ENCODE peak calls at places on chromosomes 12 and 14, in ten cellular contexts. X, F, Y, H, Q, G, Z, T, P and N are unnamed samples.

GRCh38 chr14:58914271-58914855 is 274.1 kb upstream of the DAAM1 start:
- DNase-seq in T (no peak), Q (no peak), X (no peak), Z (no peak), H (no peak), Y (no peak), G (no peak), P (no peak), F (no peak), N (no peak)

GRCh38 chr12:93111791-93112208 is 182.7 kb upstream of the EEA1 start:
- DNase-seq in Y (no peak), H (no peak), F (no peak), P (no peak), Q (no peak), T (no peak), G (no peak), X (no peak), Z (no peak), N (no peak)

GRCh38 chr12:103833095-103833777 is 7.8 kb downstream of the NT5DC3 start:
- DNase-seq in Q (no peak), P (no peak), X (peak; percentile 26), H (no peak), Z (no peak), T (no peak), Y (no peak), G (no peak), F (no peak), N (no peak)

GRCh38 chr12:1553987-1554982 is 40.1 kb downstream of the FBXL14 start:
- DNase-seq in X (no peak), Y (no peak), F (no peak), H (no peak), P (no peak), T (no peak), Q (no peak), Z (no peak), G (no peak), N (no peak)

GRCh38 chr14:51147183-51147582 is 52.3 kb upstream of the TRIM9 start:
- DNase-seq in Q (no peak), G (no peak), X (no peak), Y (no peak), T (no peak), F (no peak), H (no peak), Z (no peak), P (no peak), N (no peak)

GRCh38 chr14:75254901-75255300 is 23.7 kb upstream of the FOS start:
- DNase-seq in G (no peak), Z (no peak), P (no peak), X (no peak), H (no peak), Q (no peak), F (no peak), Y (no peak), T (no peak), N (no peak)

GRCh38 chr12:63845726-63846125 is 1.2 kb downstream of the SRGAP1 start:
- DNase-seq in P (no peak), Y (no peak), G (no peak), T (no peak), X (no peak), Z (no peak), F (no peak), H (no peak), Q (no peak), N (no peak)

GRCh38 chr12:55188974-55189556 is 31.8 kb upstream of the OR10A7 start:
- DNase-seq in Z (peak; percentile 1), Y (no peak), T (no peak), F (no peak), P (no peak), G (peak; percentile 55), H (no peak), Q (no peak), X (peak; percentile 26), N (no peak)

GRCh38 chr14:82313889-82314288 is 780.2 kb upstream of the SEL1L start:
- DNase-seq in X (no peak), Q (no peak), Z (no peak), F (no peak), H (no peak), P (no peak), T (no peak), Y (no peak), G (no peak), N (no peak)

GRCh38 chr14:32197919-32198318 is 3.9 kb upstream of the RNU6-7 start:
- DNase-seq in T (no peak), F (no peak), G (no peak), X (no peak), P (no peak), Y (no peak), Q (no peak), Z (no peak), H (no peak), N (no peak)

GRCh38 chr12:24600559-24600958 is 348.3 kb downstream of the BCAT1 start:
- DNase-seq in T (no peak), F (no peak), Q (no peak), Z (no peak), H (no peak), G (no peak), X (no peak), Y (no peak), P (no peak), N (no peak)

GRCh38 chr12:3257411-3257810 is 180.2 kb downstream of the TSPAN9 start:
- DNase-seq in Y (no peak), X (no peak), P (no peak), T (no peak), Z (no peak), G (no peak), Q (no peak), F (no peak), H (no peak), N (no peak)

GRCh38 chr14:100293497-100294212 is 12.6 kb downstream of the SLC25A29 start:
- DNase-seq in F (no peak), X (no peak), G (no peak), Y (no peak), Q (no peak), P (peak; percentile 4), H (peak; percentile 18), Z (no peak), T (no peak), N (no peak)

GRCh38 chr14:100892496-100893227 is 10.9 kb downstream of the RTL1 start:
- DNase-seq in F (no peak), P (no peak), G (no peak), Z (no peak), Q (no peak), X (no peak), T (peak; percentile 3), Y (no peak), H (no peak), N (no peak)

GRCh38 chr12:57845478-57846284 is 848 bp downstream of the CTDSP2 start:
- DNase-seq in T (peak; percentile 42), G (peak; percentile 78), X (no peak), P (peak; percentile 80), Z (no peak), H (peak; percentile 68), Y (peak; percentile 88), F (peak; percentile 5), Q (peak; percentile 81), N (peak; percentile 85)

GRCh38 chr12:100435948-100436347 is 37.7 kb upstream of the NR1H4 start:
- DNase-seq in T (no peak), P (no peak), G (no peak), X (no peak), Z (no peak), F (no peak), Y (no peak), Q (no peak), H (no peak), N (no peak)

GRCh38 chr14:75277796-75278421 is 719 bp upstream of the FOS start:
- DNase-seq in Z (no peak), P (no peak), H (no peak), X (no peak), F (no peak), G (no peak), Q (no peak), Y (no peak), T (no peak), N (no peak)

GRCh38 chr12:49959570-49960473 is 1.9 kb upstream of the AQP5 start:
- DNase-seq in X (no peak), T (no peak), P (no peak), F (no peak), G (no peak), Q (no peak), Y (no peak), H (no peak), Z (no peak), N (no peak)

GRCh38 chr14:60175255-60175902 is 10.2 kb upstream of the DHRS7 start:
- DNase-seq in F (no peak), Y (no peak), Z (no peak), H (no peak), X (no peak), Q (peak; percentile 14), G (no peak), T (no peak), P (no peak), N (no peak)

GRCh38 chr12:82964446-82964845 is 277.7 kb downstream of the TMTC2 start:
- DNase-seq in F (no peak), Q (no peak), H (no peak), Y (no peak), T (no peak), P (no peak), G (no peak), Z (no peak), X (no peak), N (no peak)

GRCh38 chr14:103209054-103209453 is 85.8 kb downstream of the TNFAIP2 start:
- DNase-seq in Z (no peak), H (no peak), F (no peak), Q (no peak), P (no peak), G (peak; percentile 31), T (no peak), X (no peak), Y (no peak), N (no peak)

GRCh38 chr12:42288544-42288943 is 37.4 kb downstream of the ZCRB1 start:
- DNase-seq in T (no peak), X (no peak), G (no peak), Y (no peak), P (no peak), Z (no peak), H (no peak), F (no peak), Q (no peak), N (no peak)

GRCh38 chr12:118103231-118103600 is 595 bp downstream of the VSIG10 start:
- DNase-seq in H (no peak), Q (peak; percentile 16), P (no peak), F (no peak), X (no peak), Y (no peak), T (no peak), G (no peak), Z (no peak), N (no peak)

GRCh38 chr12:53806689-53807088 is 54.9 kb upstream of the CISTR start:
- DNase-seq in Y (no peak), P (no peak), T (no peak), G (no peak), Z (no peak), X (peak; percentile 3), H (no peak), Q (no peak), F (no peak), N (no peak)

GRCh38 chr12:27751386-27752047 is 28.5 kb upstream of the KLHL42 start:
- DNase-seq in Q (no peak), P (no peak), Z (no peak), G (no peak), Y (no peak), F (no peak), T (no peak), X (no peak), H (no peak), N (no peak)

GRCh38 chr12:109309441-109310246 is 560 bp upstream of the FOXN4 start:
- DNase-seq in X (no peak), F (no peak), P (no peak), G (peak; percentile 60), Y (no peak), Z (no peak), T (no peak), H (no peak), Q (no peak), N (no peak)

GRCh38 chr12:1367331-1367730 is 227.1 kb downstream of the FBXL14 start:
- DNase-seq in Y (no peak), X (no peak), Z (no peak), P (no peak), T (no peak), F (no peak), H (no peak), Q (no peak), G (no peak), N (no peak)

GRCh38 chr14:31307618-31308017 is 100.0 kb upstream of the HECTD1 start:
- DNase-seq in F (no peak), Y (no peak), P (no peak), T (no peak), H (no peak), Q (no peak), Z (no peak), G (no peak), X (no peak), N (no peak)